ENCODE peak calls at places on chromosomes 5 and 9, in seven cellular contexts. R is psoas muscle, B is keratinocyte, A is RWPE1, F is A549, N is HCT116, X is tibial nerve. Z is an unnamed sample.

GRCh38 chr5:103522586-103522985 is 40.0 kb downstream of the NUDT12 start:
- DNase-seq in R (no peak), B (no peak), A (no peak), F (no peak), N (no peak), X (no peak), Z (no peak)

GRCh38 chr9:108704156-108704852 is 151.5 kb downstream of the ACTL7B start:
- DNase-seq in R (no peak), B (no peak), A (peak; percentile 24), F (no peak), N (no peak), X (no peak), Z (no peak)

GRCh38 chr5:177496111-177497010 is 1.0 kb downstream of the PDLIM7 start:
- DNase-seq in R (peak; percentile 94), B (peak; percentile 53), A (peak; percentile 94), F (peak; percentile 93), N (peak; percentile 44), X (peak; percentile 56), Z (peak; percentile 94)

GRCh38 chr9:13902286-13902685 is 411.7 kb downstream of the NFIB start:
- DNase-seq in R (no peak), B (no peak), A (no peak), F (no peak), N (no peak), X (no peak), Z (no peak)

GRCh38 chr9:19127881-19128719 is 808 bp upstream of the PLIN2 start:
- DNase-seq in R (no peak), B (no peak), A (no peak), F (no peak), N (no peak), X (peak; percentile 24), Z (no peak)

GRCh38 chr9:96478829-96479371 is 28.9 kb downstream of the HABP4 start:
- DNase-seq in R (no peak), B (no peak), A (no peak), F (no peak), N (no peak), X (no peak), Z (no peak)

GRCh38 chr5:122182491-122182921 is 53.2 kb downstream of the ZNF474 start:
- DNase-seq in R (no peak), B (no peak), A (peak; percentile 71), F (no peak), N (no peak), X (no peak), Z (no peak)

GRCh38 chr5:149205625-149206523 is 64.6 kb downstream of the ABLIM3 start:
- DNase-seq in R (peak; percentile 82), B (no peak), A (no peak), F (no peak), N (no peak), X (peak; percentile 38), Z (no peak)

GRCh38 chr9:94967481-94967880 is 241.0 kb downstream of the AOPEP start:
- DNase-seq in R (no peak), B (no peak), A (no peak), F (no peak), N (no peak), X (no peak), Z (no peak)

GRCh38 chr9:33044677-33045282 is 19.7 kb downstream of the DNAJA1 start:
- DNase-seq in R (no peak), B (no peak), A (peak; percentile 48), F (peak; percentile 61), N (no peak), X (no peak), Z (no peak)

GRCh38 chr5:109035470-109035869 is 287.8 kb downstream of the FER start:
- DNase-seq in R (no peak), B (no peak), A (no peak), F (no peak), N (no peak), X (no peak), Z (no peak)

GRCh38 chr5:112918679-112919078 is 3.3 kb downstream of the REEP5 start:
- DNase-seq in R (no peak), B (no peak), A (no peak), F (no peak), N (no peak), X (no peak), Z (no peak)

GRCh38 chr9:134373269-134373668 is 47.0 kb downstream of the RXRA start:
- DNase-seq in R (no peak), B (no peak), A (no peak), F (no peak), N (no peak), X (no peak), Z (no peak)

GRCh38 chr5:98741926-98742325 is 31.5 kb upstream of the RGMB start:
- DNase-seq in R (no peak), B (no peak), A (no peak), F (no peak), N (no peak), X (no peak), Z (no peak)

GRCh38 chr9:126375386-126375785 is 48.8 kb downstream of the MVB12B start:
- DNase-seq in R (no peak), B (no peak), A (no peak), F (no peak), N (no peak), X (no peak), Z (no peak)

GRCh38 chr5:61002616-61003015 is 57.6 kb downstream of the NDUFAF2 start:
- DNase-seq in R (no peak), B (no peak), A (no peak), F (no peak), N (no peak), X (no peak), Z (no peak)

GRCh38 chr5:472076-472655 is 29.2 kb downstream of the EXOC3 start:
- DNase-seq in R (peak; percentile 64), B (no peak), A (no peak), F (peak; percentile 25), N (no peak), X (no peak), Z (no peak)

GRCh38 chr9:14103115-14103514 is 210.8 kb downstream of the NFIB start:
- DNase-seq in R (no peak), B (no peak), A (no peak), F (no peak), N (no peak), X (no peak), Z (no peak)

GRCh38 chr9:129773262-129774048 is 20.6 kb upstream of the PTGES start:
- DNase-seq in R (peak; percentile 63), B (peak; percentile 90), A (peak; percentile 98), F (peak; percentile 76), N (no peak), X (peak; percentile 51), Z (no peak)

GRCh38 chr9:14887149-14887548 is 23.1 kb downstream of the FREM1 start:
- DNase-seq in R (no peak), B (no peak), A (no peak), F (no peak), N (no peak), X (no peak), Z (no peak)

DNA sequence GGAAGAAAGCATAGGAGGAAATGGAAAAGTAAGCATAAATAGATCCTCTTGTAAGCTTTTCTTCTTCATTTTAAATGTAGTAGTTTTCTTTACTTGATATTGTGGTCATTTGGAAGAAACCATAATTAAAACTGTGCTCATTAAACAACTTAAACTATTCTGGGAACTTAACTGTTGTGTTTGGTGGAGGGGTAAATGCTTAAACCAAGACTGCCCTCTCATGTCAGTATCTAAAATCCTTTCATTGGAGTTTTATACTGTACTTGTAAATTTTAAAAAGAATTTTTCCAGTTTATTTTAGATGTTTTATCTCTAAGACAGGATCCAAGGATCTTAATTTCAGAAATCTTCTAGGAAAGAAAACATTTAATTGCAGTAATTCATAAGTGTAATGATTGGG is 41.4 kb downstream of the MAP3K1 start:
- DNase-seq in R (no peak), B (no peak), A (no peak), F (no peak), N (no peak), X (no peak), Z (no peak)
- TF ChIP-seq CTCF in R (no peak), B (no peak), A (no peak), F (no peak), N (no peak), X (no peak), Z (no peak)

GRCh38 chr9:137836831-137837241 is 40.7 kb upstream of the CACNA1B start:
- DNase-seq in R (no peak), B (no peak), A (no peak), F (no peak), N (no peak), X (no peak), Z (no peak)
- TF ChIP-seq CTCF in R (no peak), B (no peak), A (no peak), F (no peak), N (no peak), X (no peak), Z (no peak)

GRCh38 chr5:87539839-87540238 is 127.1 kb upstream of the CCNH start:
- DNase-seq in R (no peak), B (no peak), A (no peak), F (no peak), N (no peak), X (no peak), Z (no peak)

GRCh38 chr5:87541668-87542067 is 128.9 kb upstream of the CCNH start:
- DNase-seq in R (no peak), B (no peak), A (no peak), F (no peak), N (no peak), X (no peak), Z (no peak)

GRCh38 chr5:87536365-87536764 is 123.6 kb upstream of the CCNH start:
- DNase-seq in R (no peak), B (no peak), A (no peak), F (no peak), N (no peak), X (no peak), Z (no peak)

DNA sequence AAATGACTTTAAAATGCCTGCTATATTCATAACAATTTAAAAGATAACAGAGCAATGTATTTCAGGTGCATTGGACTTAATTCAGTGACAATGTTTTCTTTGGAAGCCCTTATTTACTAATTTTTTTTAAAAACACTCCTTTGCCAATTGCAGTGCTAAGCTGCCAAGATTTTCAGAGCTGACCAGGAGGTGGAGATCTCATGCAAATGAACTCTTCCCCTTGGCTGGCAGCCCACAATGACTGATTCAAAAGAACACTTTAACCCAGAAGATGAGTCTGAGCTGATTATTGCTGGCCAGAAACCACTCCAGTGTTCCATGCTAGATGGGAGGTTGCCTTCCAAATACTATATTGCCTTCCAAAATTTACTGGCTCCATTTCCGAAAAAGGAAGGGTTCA is 128.3 kb upstream of the CCNH start:
- DNase-seq in R (peak; percentile 69), B (no peak), A (peak; percentile 32), F (no peak), N (peak; percentile 34), X (peak; percentile 77), Z (no peak)
- TF ChIP-seq CTCF in R (no peak), B (peak; percentile 18), A (no peak), F (no peak), N (no peak), X (no peak), Z (no peak)

GRCh38 chr9:7366121-7366520 is 433.5 kb downstream of the DMAC1 start:
- DNase-seq in R (no peak), B (no peak), A (no peak), F (no peak), N (no peak), X (no peak), Z (no peak)

GRCh38 chr9:7354704-7355103 is 444.9 kb downstream of the DMAC1 start:
- DNase-seq in R (no peak), B (no peak), A (no peak), F (no peak), N (no peak), X (no peak), Z (no peak)

GRCh38 chr9:7363777-7364477 is 435.7 kb downstream of the DMAC1 start:
- DNase-seq in R (no peak), B (no peak), A (no peak), F (no peak), N (no peak), X (no peak), Z (no peak)

GRCh38 chr9:7358876-7359275 is 440.7 kb downstream of the DMAC1 start:
- DNase-seq in R (no peak), B (no peak), A (no peak), F (no peak), N (no peak), X (no peak), Z (no peak)

GRCh38 chr9:7360513-7360912 is 439.1 kb downstream of the DMAC1 start:
- DNase-seq in R (no peak), B (no peak), A (no peak), F (no peak), N (no peak), X (no peak), Z (no peak)
- TF ChIP-seq CTCF in R (no peak), B (peak; percentile 26), A (no peak), F (no peak), N (peak; percentile 24), X (no peak), Z (no peak)